ENCODE peak calls at places on chromosomes 3 and 15, in six cellular contexts. X, W, Z, T, H and L are unnamed samples. For H3K36me3 and H3K27me3, the result is how much of the 10 kb centered on the place peaks cover.

GRCh38 chr3:182895513-182896112 is 84.7 kb downstream of the DCUN1D1 start:
- DNase-seq in Z (no peak), X (no peak), H (no peak), W (no peak), T (no peak), L (no peak)

GRCh38 chr3:23921052-23921511 is 4.2 kb downstream of the RPL15 start:
- DNase-seq in T (no peak), Z (no peak), X (no peak), W (no peak), H (no peak), L (no peak)

GRCh38 chr3:32472716-32473115 is 29.9 kb downstream of the CMTM6 start:
- DNase-seq in W (no peak), X (no peak), T (no peak), Z (no peak), H (no peak), L (no peak)

GRCh38 chr3:160280836-160281235 is 55.6 kb downstream of the C3orf80 start:
- DNase-seq in Z (peak), T (no peak), X (no peak), H (no peak), W (no peak), L (no peak)

GRCh38 chr15:92902020-92902419 is 1.9 kb downstream of the CHD2 start:
- DNase-seq in T (no peak), X (no peak), W (no peak), H (no peak), Z (no peak), L (no peak)

GRCh38 chr3:194536883-194537637 is 50.3 kb upstream of the ATP13A3 start:
- DNase-seq in X (no peak), W (no peak), H (peak), T (peak), Z (no peak), L (peak)

GRCh38 chr15:57135800-57136199 is 217.4 kb downstream of the TCF12 start:
- DNase-seq in H (no peak), X (no peak), T (no peak), Z (no peak), W (no peak), L (no peak)

GRCh38 chr3:17009831-17010230 is 125.1 kb downstream of the PLCL2 start:
- DNase-seq in W (no peak), H (no peak), X (no peak), Z (no peak), T (no peak), L (no peak)

GRCh38 chr3:76731471-76731870 is 308.4 kb upstream of the ROBO2 start:
- DNase-seq in Z (no peak), X (no peak), T (no peak), W (no peak), H (no peak), L (no peak)

GRCh38 chr3:124937049-124937448 is 2.5 kb upstream of the MUC13 start:
- DNase-seq in T (no peak), W (no peak), X (no peak), Z (no peak), H (no peak), L (no peak)

GRCh38 chr15:31309893-31310606 is 16.6 kb upstream of the KLF13 start:
- DNase-seq in W (no peak), X (peak), H (no peak), T (no peak), Z (no peak), L (no peak)

GRCh38 chr3:150545419-150546225 is 674 bp downstream of the SERP1 start:
- DNase-seq in H (no peak), X (no peak), W (peak), T (peak), Z (no peak), L (no peak)

GRCh38 chr15:71806452-71806931 is 3.9 kb upstream of the NR2E3 start:
- DNase-seq in H (no peak), Z (peak), T (no peak), X (peak), W (no peak), L (peak)

DNA sequence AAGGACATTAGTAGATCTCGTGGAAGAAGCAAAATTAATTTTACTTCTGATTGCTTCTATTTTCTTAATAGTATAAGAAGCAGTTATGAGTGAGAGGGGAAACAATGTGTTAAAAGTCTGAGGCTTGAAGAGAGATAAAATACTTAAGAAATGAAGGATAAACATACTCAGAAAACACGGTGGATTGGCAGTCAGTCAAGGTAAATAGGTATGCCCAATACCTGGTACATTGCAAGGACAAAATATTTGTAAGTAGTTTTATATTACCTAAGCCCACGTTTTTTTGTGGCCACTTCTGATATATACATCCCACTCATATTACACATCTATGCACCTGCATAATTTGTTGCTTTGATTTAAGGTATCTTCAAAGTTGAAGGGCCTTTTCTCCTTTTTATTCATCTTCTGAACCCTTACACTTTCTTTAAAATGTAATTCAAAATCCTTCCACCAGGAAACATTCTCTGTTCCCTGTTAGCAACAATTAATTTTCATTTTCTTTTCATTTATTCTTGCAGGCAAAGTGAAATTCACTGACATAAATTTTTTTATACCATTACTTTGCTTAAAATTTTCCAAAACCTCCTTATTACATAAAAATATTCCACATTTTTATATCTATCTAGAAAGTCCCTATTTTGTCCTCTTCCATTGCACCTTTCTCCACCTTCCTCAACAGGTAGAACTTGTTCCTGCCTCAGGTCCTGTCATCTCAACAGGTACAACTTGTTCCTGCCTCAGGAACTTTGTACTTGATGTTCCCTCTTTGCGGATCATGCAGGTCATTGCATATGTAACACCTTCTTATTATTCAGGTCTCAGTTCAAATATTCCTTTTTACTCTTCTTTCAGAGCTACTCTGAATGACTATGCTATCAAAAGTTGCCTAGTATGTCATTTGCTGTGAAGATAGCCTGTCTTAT is 755.7 kb upstream of the ALCAM start:
- DNase-seq in H (no peak), Z (no peak), X (no peak), W (no peak), T (no peak), L (no peak)
- TF ChIP-seq CTCF in H (no peak), Z (no peak), X (peak), W (no peak), T (no peak), L (no peak)

DNA sequence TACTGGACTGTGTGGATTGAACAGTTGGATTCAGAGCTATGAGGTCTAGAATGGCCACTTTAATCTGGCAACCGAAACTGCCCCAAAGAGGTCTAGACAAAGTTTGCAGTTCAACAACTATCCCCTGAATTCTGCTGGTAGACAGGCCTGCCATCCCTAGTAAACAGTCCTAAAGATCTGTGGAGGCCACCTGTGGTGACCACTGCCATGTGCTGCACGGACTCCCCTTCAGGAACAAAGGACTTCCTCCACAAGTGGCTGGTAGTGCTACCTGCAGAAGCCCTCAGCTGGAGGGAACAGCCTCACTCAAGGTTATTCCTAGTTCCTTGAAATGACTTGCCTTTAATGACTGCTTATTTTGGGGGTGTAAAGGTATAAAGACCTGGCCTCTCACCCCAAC is 6.1 kb downstream of the TNFAIP8L3 start:
- DNase-seq in H (no peak), T (no peak), Z (no peak), X (peak), W (no peak), L (no peak)
- H3K36me3 ChIP-seq in H (under half), T (under half), Z (under half), X (under half), W (under half), L (under half)

GRCh38 chr15:70524470-70524869 is 238.9 kb downstream of the UACA start:
- DNase-seq in T (no peak), H (no peak), W (no peak), X (peak), Z (no peak), L (no peak)
- H3K27me3 ChIP-seq in T (under half), H (under half), W (under half), X (under half), Z (under half), L (under half)

DNA sequence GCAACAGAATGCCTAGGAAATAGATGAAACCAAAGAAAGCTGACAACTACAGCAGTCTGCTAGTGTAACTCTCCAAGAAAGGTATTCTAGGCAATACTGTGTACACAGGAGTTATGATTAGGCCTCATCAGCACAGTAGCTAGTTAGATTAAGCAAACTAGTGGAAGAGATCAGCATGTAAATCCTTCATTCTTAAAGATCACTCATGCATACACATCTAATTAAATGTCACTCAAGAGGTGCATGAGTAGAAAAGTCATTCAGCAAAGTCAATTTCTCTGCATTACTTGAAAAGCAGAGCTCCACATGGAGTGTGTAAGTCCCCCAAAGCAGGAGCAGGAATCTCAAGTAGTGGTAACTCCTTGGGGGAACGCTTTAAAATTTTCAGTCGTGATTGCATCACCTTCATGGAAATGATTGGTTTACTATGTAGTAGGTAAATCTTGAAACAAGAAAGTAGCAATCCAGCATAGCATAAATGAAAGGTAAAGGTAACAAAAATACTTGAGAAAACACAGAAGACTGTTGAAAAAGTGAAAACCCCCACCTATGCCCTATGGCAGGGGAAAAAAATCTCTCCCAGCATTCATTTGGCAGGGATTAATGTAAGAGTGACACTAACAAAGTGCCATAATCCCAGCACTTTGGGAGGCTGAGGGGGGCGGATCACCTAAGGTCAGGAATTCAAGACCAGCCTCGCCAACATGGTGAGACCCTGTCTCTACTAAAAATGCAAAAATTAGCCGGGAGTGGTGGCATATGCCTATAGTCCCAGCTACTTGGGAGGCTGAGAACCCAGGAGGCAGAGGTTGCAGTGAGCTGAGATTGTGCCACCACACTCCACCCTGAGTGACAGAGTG is 29.4 kb upstream of the PPIB start:
- DNase-seq in X (no peak), T (no peak), H (no peak), Z (peak), W (no peak), L (no peak)
- TF ChIP-seq CTCF in X (no peak), T (no peak), H (no peak), Z (no peak), W (no peak), L (no peak)

GRCh38 chr3:127013196-127013595 is 30.3 kb downstream of the PLXNA1 start:
- DNase-seq in H (no peak), T (no peak), W (no peak), X (no peak), Z (no peak), L (no peak)
- H3K36me3 ChIP-seq in H (under half), T (under half), W (under half), X (under half), Z (half or more), L (half or more)

DNA sequence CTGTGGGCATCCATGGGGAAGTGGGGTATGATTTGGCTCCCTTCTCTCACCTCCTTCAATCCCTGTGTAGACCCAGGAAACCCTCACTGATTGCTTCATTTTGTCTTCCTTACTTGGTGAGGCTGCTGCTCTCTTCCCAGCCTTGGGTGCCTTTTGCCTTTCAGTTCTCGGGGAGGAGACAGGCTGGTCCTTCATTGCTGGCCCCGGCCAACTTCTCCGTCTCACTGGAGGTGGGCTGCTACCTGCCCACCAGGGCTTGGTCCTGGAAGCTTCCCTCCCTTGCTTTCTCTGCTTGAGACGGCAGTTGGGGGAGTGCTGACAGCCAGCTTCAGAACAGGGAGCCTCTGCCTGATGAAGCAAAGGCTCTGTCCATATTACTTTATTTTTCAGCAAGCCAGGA is 4.7 kb downstream of the FOXL2 start:
- DNase-seq in W (no peak), Z (no peak), X (peak), H (no peak), T (no peak), L (no peak)
- H3K27me3 ChIP-seq in W (half or more), Z (under half), X (half or more), H (half or more), T (half or more), L (half or more)

GRCh38 chr15:60079210-60079609 is 75.1 kb downstream of the FOXB1 start:
- DNase-seq in T (no peak), W (no peak), H (no peak), Z (no peak), X (no peak), L (no peak)
- TF ChIP-seq CTCF in T (no peak), W (no peak), H (no peak), Z (peak), X (peak), L (peak)

DNA sequence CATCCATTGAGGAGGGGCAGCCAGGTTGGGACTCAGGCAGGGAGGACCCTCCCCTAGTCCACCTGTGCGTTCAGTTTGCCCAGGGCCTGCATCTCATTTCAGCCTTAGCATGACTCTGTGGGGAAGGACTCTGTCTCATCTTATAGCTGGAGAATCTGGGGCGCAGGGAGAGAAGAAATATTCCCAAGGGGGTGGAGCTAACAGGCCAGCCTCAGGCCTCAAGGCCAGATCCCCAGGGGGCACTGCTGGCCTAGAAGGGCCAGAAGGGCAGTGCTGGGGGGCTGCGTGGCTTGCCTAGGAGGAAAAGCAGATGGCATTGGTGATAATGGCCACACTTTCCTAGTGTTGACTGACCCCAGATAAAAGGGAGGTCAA is 10.9 kb downstream of the AMOTL2 start:
- DNase-seq in X (no peak), T (no peak), Z (no peak), H (no peak), W (no peak), L (no peak)
- H3K36me3 ChIP-seq in X (half or more), T (under half), Z (half or more), H (under half), W (under half), L (under half)

DNA sequence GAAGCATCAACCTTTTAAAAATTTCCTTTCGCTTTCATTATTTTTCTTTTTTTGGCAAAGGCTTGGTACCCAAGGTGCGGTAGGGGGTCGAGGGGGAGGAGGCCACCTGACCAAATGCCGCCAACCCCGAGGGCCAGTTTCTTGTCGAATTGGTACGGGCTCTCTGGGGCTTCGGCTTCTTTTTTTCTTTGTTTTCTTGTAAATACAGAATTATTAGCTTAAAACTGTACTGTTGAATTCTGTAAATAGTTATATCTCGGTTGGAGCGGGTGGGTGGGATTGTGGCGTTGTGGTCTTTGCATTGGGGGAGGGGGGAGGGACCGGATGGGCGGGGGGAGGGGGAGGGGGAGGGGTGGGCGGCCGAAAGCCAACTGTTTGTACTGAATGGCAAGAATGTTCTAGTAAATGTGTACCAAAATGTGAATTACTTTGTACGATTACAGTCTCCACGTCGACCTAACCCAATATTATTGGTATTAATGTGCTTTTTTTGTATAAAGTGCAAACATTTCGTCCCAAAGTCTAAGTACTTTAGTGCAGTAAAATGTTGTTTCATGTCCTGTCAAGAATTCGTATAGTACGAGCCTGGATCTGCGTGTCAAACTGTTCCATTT is 4.7 kb downstream of the ZIC1 start:
- DNase-seq in X (peak), H (no peak), T (no peak), Z (no peak), W (no peak), L (no peak)
- H3K27me3 ChIP-seq in X (half or more), H (under half), T (half or more), Z (under half), W (under half), L (half or more)